ENCODE peak calls at places on chromosomes 3 and 15, in nine cellular contexts. Q is IMR-90, G is A549, W is substantia nigra, F is GM20000, R is NCI-H1694, B is DND-41, V is PC-9, K is psoas muscle. J is an unnamed sample.

GRCh38 chr3:124246366-124246765 is 254.4 kb upstream of the ROPN1 start:
- DNase-seq in Q (peak; percentile 31), G (no peak), W (no peak), F (no peak), R (no peak), B (no peak), V (no peak), K (no peak), J (no peak)

GRCh38 chr3:51703776-51704510 is 2.9 kb upstream of the GRM2 start:
- DNase-seq in Q (no peak), G (no peak), W (no peak), F (no peak), R (no peak), B (no peak), V (no peak), K (no peak), J (no peak)

GRCh38 chr15:25792128-25792527 is 71.0 kb downstream of the ATP10A start:
- DNase-seq in Q (no peak), G (no peak), W (no peak), F (no peak), R (no peak), B (no peak), V (no peak), K (no peak), J (no peak)

GRCh38 chr15:57340673-57341259 is 35.5 kb upstream of the CGNL1 start:
- DNase-seq in Q (peak; percentile 65), G (peak; percentile 76), W (peak; percentile 43), F (peak; percentile 51), R (peak; percentile 27), B (peak; percentile 40), V (peak; percentile 46), K (no peak), J (no peak)

GRCh38 chr3:171228228-171228627 is 201.7 kb upstream of the SLC2A2 start:
- DNase-seq in Q (no peak), G (no peak), W (no peak), F (no peak), R (no peak), B (no peak), V (no peak), K (no peak), J (no peak)

GRCh38 chr3:128969993-128970740 is 23.7 kb downstream of the CFAP92 start:
- DNase-seq in Q (peak; percentile 37), G (peak; percentile 37), W (no peak), F (peak; percentile 65), R (peak; percentile 23), B (peak; percentile 69), V (peak; percentile 40), K (peak; percentile 30), J (peak; percentile 24)

GRCh38 chr3:166917437-166917836 is 462.7 kb downstream of the ZBBX start:
- DNase-seq in Q (no peak), G (no peak), W (no peak), F (no peak), R (no peak), B (no peak), V (no peak), K (no peak), J (no peak)

GRCh38 chr3:12990306-12990705 is 82.9 kb downstream of the IQSEC1 start:
- DNase-seq in Q (peak; percentile 27), G (no peak), W (no peak), F (no peak), R (no peak), B (no peak), V (no peak), K (no peak), J (no peak)

GRCh38 chr3:190554197-190554596 is 40.3 kb downstream of the IL1RAP start:
- DNase-seq in Q (no peak), G (no peak), W (no peak), F (no peak), R (no peak), B (no peak), V (no peak), K (no peak), J (no peak)

GRCh38 chr3:124584552-124585391 is 145.5 kb upstream of the UMPS start:
- DNase-seq in Q (peak; percentile 22), G (peak; percentile 69), W (peak; percentile 20), F (peak; percentile 48), R (no peak), B (no peak), V (peak; percentile 84), K (peak; percentile 77), J (no peak)

GRCh38 chr15:78540955-78541743 is 905 bp downstream of the PSMA4 start:
- DNase-seq in Q (peak; percentile 5), G (peak; percentile 12), W (no peak), F (peak; percentile 42), R (no peak), B (peak; percentile 17), V (no peak), K (no peak), J (no peak)